ENCODE peak calls at places on chromosomes 3 and 15, in six cellular contexts. W is tibial nerve, M is endodermal cell, K is PC-9, C is ovary, D is left lung. H is an unnamed sample.

GRCh38 chr3:75332784-75333183 is 331.3 kb upstream of the FRG2C start:
- DNase-seq in W (no peak), M (no peak), K (no peak), C (no peak), D (no peak), H (no peak)

GRCh38 chr15:47756872-47757271 is 39.6 kb downstream of the SEMA6D start:
- DNase-seq in W (no peak), M (no peak), K (no peak), C (peak; percentile 35), D (peak; percentile 38), H (no peak)

GRCh38 chr15:97858278-97858677 is 102.2 kb upstream of the ARRDC4 start:
- DNase-seq in W (no peak), M (no peak), K (no peak), C (no peak), D (no peak), H (no peak)

GRCh38 chr3:182325213-182325941 is 467.9 kb upstream of the ATP11B start:
- DNase-seq in W (no peak), M (no peak), K (peak; percentile 39), C (no peak), D (no peak), H (no peak)

GRCh38 chr15:71686221-71687050 is 123.9 kb upstream of the NR2E3 start:
- DNase-seq in W (no peak), M (no peak), K (no peak), C (no peak), D (no peak), H (no peak)

GRCh38 chr15:71329041-71329440 is 213.8 kb downstream of the THSD4 start:
- DNase-seq in W (no peak), M (no peak), K (no peak), C (no peak), D (no peak), H (no peak)

GRCh38 chr3:12893247-12893646 is 51.9 kb upstream of the RPL32 start:
- DNase-seq in W (no peak), M (no peak), K (no peak), C (no peak), D (no peak), H (no peak)

GRCh38 chr15:23866832-23867231 is 179.7 kb upstream of the NDN start:
- DNase-seq in W (no peak), M (no peak), K (no peak), C (no peak), D (no peak), H (no peak)

GRCh38 chr3:12870942-12871341 is 29.6 kb upstream of the RPL32 start:
- DNase-seq in W (no peak), M (no peak), K (no peak), C (no peak), D (no peak), H (no peak)

GRCh38 chr3:130242850-130243569 is 102.5 kb upstream of the COL6A5 start:
- DNase-seq in W (no peak), M (no peak), K (no peak), C (peak; percentile 22), D (no peak), H (no peak)

GRCh38 chr3:64221564-64222257 is 3.6 kb downstream of the PRICKLE2 start:
- DNase-seq in W (no peak), M (no peak), K (no peak), C (no peak), D (no peak), H (no peak)

GRCh38 chr3:39178553-39178952 is 13.8 kb downstream of the XIRP1 start:
- DNase-seq in W (no peak), M (no peak), K (no peak), C (no peak), D (no peak), H (no peak)

GRCh38 chr15:91468861-91469260 is 368.8 kb downstream of the SV2B start:
- DNase-seq in W (no peak), M (peak; percentile 84), K (no peak), C (no peak), D (no peak), H (no peak)

GRCh38 chr3:108097326-108098035 is 6.7 kb upstream of the CD47 start:
- DNase-seq in W (no peak), M (no peak), K (no peak), C (no peak), D (no peak), H (no peak)

GRCh38 chr15:71008250-71008870 is 106.9 kb upstream of the THSD4 start:
- DNase-seq in W (no peak), M (no peak), K (no peak), C (no peak), D (no peak), H (no peak)

GRCh38 chr3:180252683-180253082 is 215.9 kb upstream of the PEX5L start:
- DNase-seq in W (no peak), M (no peak), K (peak; percentile 53), C (no peak), D (no peak), H (no peak)

GRCh38 chr3:147361671-147362420 is 44.5 kb downstream of the ZIC4 start:
- DNase-seq in W (no peak), M (peak; percentile 96), K (no peak), C (no peak), D (no peak), H (peak; percentile 37)

GRCh38 chr3:184567924-184568590 is 6.5 kb downstream of the EPHB3 start:
- DNase-seq in W (no peak), M (no peak), K (no peak), C (no peak), D (peak; percentile 54), H (no peak)

GRCh38 chr15:93497256-93497655 is 408.2 kb upstream of the RGMA start:
- DNase-seq in W (no peak), M (no peak), K (no peak), C (no peak), D (no peak), H (no peak)

GRCh38 chr3:53024315-53024714 is 21.6 kb downstream of the SFMBT1 start:
- DNase-seq in W (no peak), M (no peak), K (no peak), C (no peak), D (no peak), H (no peak)

GRCh38 chr3:73605861-73606260 is 18.9 kb downstream of the PDZRN3 start:
- DNase-seq in W (no peak), M (no peak), K (no peak), C (no peak), D (no peak), H (no peak)

DNA sequence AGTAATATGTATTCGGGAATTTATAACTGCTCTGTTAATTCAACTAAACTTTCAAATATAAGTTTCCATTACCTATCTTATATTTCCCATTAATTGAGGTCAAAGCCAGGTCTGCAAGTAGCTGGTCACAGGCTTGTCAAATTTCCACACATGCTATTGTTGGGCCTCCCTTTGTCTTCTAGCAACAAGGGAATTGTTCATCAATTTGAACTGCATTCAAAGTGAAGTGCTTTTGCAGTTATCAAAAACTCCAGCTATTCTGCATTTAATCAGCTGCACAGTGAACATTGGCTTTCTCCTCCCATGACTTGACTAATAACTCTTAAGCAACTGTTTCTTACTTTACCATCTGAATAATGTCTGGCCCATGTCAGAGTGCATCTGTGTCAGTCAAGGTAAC is 198.4 kb downstream of the KCNH8 start:
- DNase-seq in W (no peak), M (no peak), K (no peak), C (no peak), D (no peak), H (no peak)
- H3K4me3 ChIP-seq in W (no peak overlapping the region), M (no peak overlapping the region), K (no peak overlapping the region), C (no peak overlapping the region), D (no peak overlapping the region), H (no peak overlapping the region)

GRCh38 chr15:73908030-73908821 is 18.0 kb upstream of the LOXL1 start:
- DNase-seq in W (peak; percentile 79), M (peak; percentile 97), K (peak; percentile 52), C (peak; percentile 87), D (peak; percentile 94), H (peak; percentile 97)
- H3K36me3 ChIP-seq in W (no peaks in the 10 kb centered on the region), M (no peaks in the 10 kb centered on the region), K (no peaks in the 10 kb centered on the region), C (no peaks in the 10 kb centered on the region), D (no peaks in the 10 kb centered on the region), H (no peaks in the 10 kb centered on the region)

DNA sequence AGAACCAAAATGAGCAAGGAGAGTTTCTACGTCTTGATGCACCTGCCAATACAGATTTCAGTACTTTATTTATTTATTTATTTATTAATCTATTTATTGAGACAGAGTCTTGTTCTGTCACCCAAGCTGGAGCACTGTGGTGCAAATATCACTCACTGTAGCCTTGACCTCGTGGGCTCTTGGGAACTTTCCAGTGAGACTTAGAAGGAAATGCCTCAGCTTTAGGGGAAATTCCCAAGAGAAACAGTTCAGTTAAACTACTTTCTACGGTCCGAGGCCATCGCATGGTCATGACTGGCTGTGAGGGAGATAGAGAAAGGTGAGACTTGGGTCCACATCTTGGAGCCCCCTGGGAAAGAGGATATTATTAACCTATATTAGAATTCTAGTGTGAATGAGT is 47.0 kb upstream of the HERC1 start:
- DNase-seq in W (no peak), M (no peak), K (no peak), C (no peak), D (no peak), H (no peak)
- H3K4me1 ChIP-seq in W (no peaks in the 10 kb centered on the region), M (no peaks in the 10 kb centered on the region), K (no peaks in the 10 kb centered on the region), C (peaks cover 5% of the 10 kb centered on the region), D (no peaks in the 10 kb centered on the region), H (no peaks in the 10 kb centered on the region)

GRCh38 chr15:62075595-62076279 is 9.0 kb downstream of the C2CD4A start:
- DNase-seq in W (no peak), M (no peak), K (peak; percentile 89), C (no peak), D (no peak), H (no peak)
- H3K4me3 ChIP-seq in W (no peak overlapping the region), M (no peak overlapping the region), K (peak overlapping the region; percentile 47), C (no peak overlapping the region), D (no peak overlapping the region), H (no peak overlapping the region)

DNA sequence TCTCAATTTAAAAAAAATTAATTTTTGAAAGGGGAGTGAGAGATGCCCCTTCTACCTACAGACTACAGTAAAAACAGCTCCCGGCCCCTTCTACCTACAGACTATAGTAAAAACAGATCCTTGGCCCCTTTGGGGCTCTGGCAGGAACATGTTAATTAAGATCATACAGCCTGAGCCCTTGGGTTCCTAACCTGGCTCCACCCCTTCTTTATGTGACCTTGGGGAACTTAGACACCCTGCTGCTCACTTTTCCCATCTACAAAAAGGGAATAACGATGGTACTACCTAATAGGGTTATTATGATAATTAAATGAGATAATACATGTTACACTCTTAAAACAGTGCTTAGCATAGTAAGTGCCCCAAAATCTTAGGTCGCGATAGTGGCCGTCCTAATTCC is 60.1 kb upstream of the SEC61A1 start:
- DNase-seq in W (no peak), M (no peak), K (no peak), C (no peak), D (no peak), H (no peak)
- H3K36me3 ChIP-seq in W (no peaks in the 10 kb centered on the region), M (no peaks in the 10 kb centered on the region), K (no peaks in the 10 kb centered on the region), C (no peaks in the 10 kb centered on the region), D (no peaks in the 10 kb centered on the region), H (no peaks in the 10 kb centered on the region)